ENCODE peak calls at places on chromosomes 11 and 22, in nine cellular contexts. One of them, this sample, is unnamed.

GRCh38 chr11:36432747-36433146 is 77.3 kb downstream of the TRAF6 start:
- DNase-seq in SK-MEL-5: no peak
- DNase-seq in stimulated activated CD4-positive, alpha-beta T cell treated with anti-CD3 and anti-CD28 coated beads, Interleukin-15, amount 100 ng/mL, for 24 hours: no peak
- DNase-seq in GM12878: no peak
- DNase-seq in DMS79 treated with DMSO at 0.1 percent for 48 hours: no peak
- DNase-seq in amniotic stem cell: no peak
- DNase-seq in NCI-H1436: no peak
- DNase-seq in GM04504: no peak
- DNase-seq in kidney tubule cell: peak
- DNase-seq in this sample: no peak

GRCh38 chr11:6583584-6583983 is 19.8 kb downstream of the RRP8 start:
- DNase-seq in GM12878: no peak
- DNase-seq in DMS79 treated with DMSO at 0.1 percent for 48 hours: no peak
- DNase-seq in amniotic stem cell: no peak
- DNase-seq in NCI-H1436: no peak
- DNase-seq in SK-MEL-5: no peak
- DNase-seq in kidney tubule cell: no peak
- DNase-seq in stimulated activated CD4-positive, alpha-beta T cell treated with anti-CD3 and anti-CD28 coated beads, Interleukin-15, amount 100 ng/mL, for 24 hours: no peak
- DNase-seq in GM04504: no peak
- DNase-seq in this sample: no peak

GRCh38 chr11:84193706-84194105 is 907.5 kb upstream of the CCDC90B start:
- DNase-seq in GM04504: no peak
- DNase-seq in NCI-H1436: no peak
- DNase-seq in kidney tubule cell: no peak
- DNase-seq in DMS79 treated with DMSO at 0.1 percent for 48 hours: no peak
- DNase-seq in stimulated activated CD4-positive, alpha-beta T cell treated with anti-CD3 and anti-CD28 coated beads, Interleukin-15, amount 100 ng/mL, for 24 hours: no peak
- DNase-seq in amniotic stem cell: no peak
- DNase-seq in SK-MEL-5: no peak
- DNase-seq in GM12878: no peak
- DNase-seq in this sample: no peak

GRCh38 chr22:40818192-40818746 is 877 bp downstream of the SLC25A17 start:
- DNase-seq in SK-MEL-5: no peak
- DNase-seq in DMS79 treated with DMSO at 0.1 percent for 48 hours: no peak
- DNase-seq in amniotic stem cell: no peak
- DNase-seq in GM04504: no peak
- DNase-seq in kidney tubule cell: no peak
- DNase-seq in NCI-H1436: no peak
- DNase-seq in GM12878: no peak
- DNase-seq in stimulated activated CD4-positive, alpha-beta T cell treated with anti-CD3 and anti-CD28 coated beads, Interleukin-15, amount 100 ng/mL, for 24 hours: no peak
- DNase-seq in this sample: no peak

GRCh38 chr11:131979364-131979763 is 608.9 kb downstream of the NTM start:
- DNase-seq in amniotic stem cell: no peak
- DNase-seq in SK-MEL-5: no peak
- DNase-seq in GM04504: no peak
- DNase-seq in GM12878: no peak
- DNase-seq in DMS79 treated with DMSO at 0.1 percent for 48 hours: no peak
- DNase-seq in stimulated activated CD4-positive, alpha-beta T cell treated with anti-CD3 and anti-CD28 coated beads, Interleukin-15, amount 100 ng/mL, for 24 hours: no peak
- DNase-seq in kidney tubule cell: no peak
- DNase-seq in NCI-H1436: no peak
- DNase-seq in this sample: no peak

GRCh38 chr22:36455571-36456458 is 25.6 kb downstream of the TXN2 start:
- DNase-seq in DMS79 treated with DMSO at 0.1 percent for 48 hours: peak
- DNase-seq in stimulated activated CD4-positive, alpha-beta T cell treated with anti-CD3 and anti-CD28 coated beads, Interleukin-15, amount 100 ng/mL, for 24 hours: no peak
- DNase-seq in GM04504: no peak
- DNase-seq in GM12878: no peak
- DNase-seq in amniotic stem cell: no peak
- DNase-seq in SK-MEL-5: no peak
- DNase-seq in NCI-H1436: no peak
- DNase-seq in kidney tubule cell: peak
- DNase-seq in this sample: peak

GRCh38 chr11:45929486-45930030 is 7.1 kb downstream of the LARGE2 start:
- DNase-seq in kidney tubule cell: peak
- DNase-seq in DMS79 treated with DMSO at 0.1 percent for 48 hours: no peak
- DNase-seq in GM12878: no peak
- DNase-seq in amniotic stem cell: no peak
- DNase-seq in GM04504: no peak
- DNase-seq in NCI-H1436: no peak
- DNase-seq in stimulated activated CD4-positive, alpha-beta T cell treated with anti-CD3 and anti-CD28 coated beads, Interleukin-15, amount 100 ng/mL, for 24 hours: no peak
- DNase-seq in SK-MEL-5: no peak
- DNase-seq in this sample: no peak

GRCh38 chr11:131064373-131064991 is 148.2 kb upstream of the SNX19 start:
- DNase-seq in DMS79 treated with DMSO at 0.1 percent for 48 hours: peak
- DNase-seq in kidney tubule cell: peak
- DNase-seq in NCI-H1436: peak
- DNase-seq in amniotic stem cell: peak
- DNase-seq in GM04504: no peak
- DNase-seq in SK-MEL-5: peak
- DNase-seq in stimulated activated CD4-positive, alpha-beta T cell treated with anti-CD3 and anti-CD28 coated beads, Interleukin-15, amount 100 ng/mL, for 24 hours: peak
- DNase-seq in GM12878: peak
- DNase-seq in this sample: peak